ENCODE peak calls at places on chromosomes 6 and 20, in five cellular contexts. M is heart right ventricle, C is GM23248, R is testis, I is brain microvascular endothelial cell. N is an unnamed sample.

GRCh38 chr6:31791324-31792089 is 4.0 kb downstream of the VARS1 start:
- DNase-seq in M (no peak), C (peak), R (peak), I (peak), N (peak)

GRCh38 chr6:140153703-140154102 is 779.3 kb upstream of the CITED2 start:
- DNase-seq in M (no peak), C (no peak), R (no peak), I (no peak), N (no peak)

GRCh38 chr6:105087571-105088211 is 92.1 kb downstream of the POPDC3 start:
- DNase-seq in M (no peak), C (peak), R (peak), I (peak), N (peak)

GRCh38 chr6:25359191-25359861 is 80.2 kb downstream of the CARMIL1 start:
- DNase-seq in M (peak), C (peak), R (no peak), I (peak), N (no peak)

GRCh38 chr20:47317127-47317895 is 39.2 kb downstream of the ZMYND8 start:
- DNase-seq in M (peak), C (peak), R (peak), I (peak), N (peak)

GRCh38 chr6:34115396-34116314 is 30.2 kb downstream of the GRM4 start:
- DNase-seq in M (no peak), C (peak), R (peak), I (no peak), N (peak)

GRCh38 chr6:34239240-34239825 is 2.7 kb downstream of the HMGA1 start:
- DNase-seq in M (no peak), C (no peak), R (no peak), I (no peak), N (no peak)

GRCh38 chr6:24924956-24925355 is 10.8 kb downstream of the RIPOR2 start:
- DNase-seq in M (no peak), C (no peak), R (no peak), I (no peak), N (no peak)

GRCh38 chr20:18857640-18858039 is 44.1 kb downstream of the SCP2D1 start:
- DNase-seq in M (no peak), C (peak), R (no peak), I (no peak), N (no peak)

GRCh38 chr20:43189614-43190331 is at the start of gene PTPRT:
- DNase-seq in M (no peak), C (no peak), R (no peak), I (no peak), N (no peak)

GRCh38 chr20:1418335-1418734 is 25.5 kb upstream of the FKBP1A start:
- DNase-seq in M (no peak), C (peak), R (no peak), I (no peak), N (no peak)

GRCh38 chr6:167941822-167942221 is 55.6 kb upstream of the KIF25 start:
- DNase-seq in M (no peak), C (no peak), R (no peak), I (no peak), N (no peak)

GRCh38 chr6:113526553-113526952 is 330.6 kb upstream of the MARCKS start:
- DNase-seq in M (no peak), C (peak), R (no peak), I (no peak), N (no peak)

GRCh38 chr6:36499918-36500317 is 47.4 kb downstream of the STK38 start:
- DNase-seq in M (no peak), C (no peak), R (no peak), I (no peak), N (peak)

GRCh38 chr20:59010995-59011873 is 4.2 kb upstream of the CTSZ start:
- DNase-seq in M (no peak), C (peak), R (no peak), I (peak), N (peak)

GRCh38 chr20:20027284-20027683 is 10.1 kb downstream of the NAA20 start:
- DNase-seq in M (no peak), C (no peak), R (no peak), I (no peak), N (no peak)

GRCh38 chr6:34543421-34543820 is 12.7 kb downstream of the SPDEF start:
- DNase-seq in M (no peak), C (peak), R (no peak), I (peak), N (no peak)

GRCh38 chr6:168888102-168888501 is 365.5 kb downstream of the THBS2 start:
- DNase-seq in M (no peak), C (no peak), R (no peak), I (no peak), N (no peak)

GRCh38 chr20:63540417-63541186 is 3.4 kb upstream of the PTK6 start:
- DNase-seq in M (no peak), C (peak), R (no peak), I (no peak), N (no peak)

GRCh38 chr6:125789576-125790402 is 971 bp upstream of the NCOA7 start:
- DNase-seq in M (peak), C (peak), R (peak), I (peak), N (peak)

GRCh38 chr20:62117658-62118057 is 4.6 kb upstream of the LSM14B start:
- DNase-seq in M (peak), C (no peak), R (peak), I (no peak), N (no peak)

GRCh38 chr20:796916-797315 is 28.6 kb upstream of the SLC52A3 start:
- DNase-seq in M (no peak), C (no peak), R (no peak), I (no peak), N (no peak)

GRCh38 chr6:139030539-139030938 is 2.0 kb downstream of the ABRACL start:
- DNase-seq in M (no peak), C (no peak), R (no peak), I (no peak), N (no peak)

GRCh38 chr6:147322299-147323162 is 118.3 kb downstream of the STXBP5 start:
- DNase-seq in M (no peak), C (peak), R (no peak), I (no peak), N (no peak)

GRCh38 chr6:106064766-106065165 is 21.4 kb upstream of the PRDM1 start:
- DNase-seq in M (no peak), C (peak), R (no peak), I (no peak), N (no peak)

GRCh38 chr6:55980627-55981211 is 105.3 kb upstream of the BMP5 start:
- DNase-seq in M (no peak), C (peak), R (peak), I (peak), N (peak)

GRCh38 chr20:835220-836045 is 1.9 kb downstream of the FAM110A start:
- DNase-seq in M (peak), C (no peak), R (peak), I (no peak), N (peak)

GRCh38 chr20:407953-408842 is at the start of gene RBCK1:
- DNase-seq in M (peak), C (peak), R (peak), I (peak), N (peak)

GRCh38 chr6:56772737-56773184 is 130.1 kb upstream of the DST start:
- DNase-seq in M (no peak), C (peak), R (no peak), I (peak), N (no peak)

GRCh38 chr20:41386502-41387427 is 20.1 kb upstream of the EMILIN3 start:
- DNase-seq in M (peak), C (peak), R (no peak), I (no peak), N (peak)

DNA sequence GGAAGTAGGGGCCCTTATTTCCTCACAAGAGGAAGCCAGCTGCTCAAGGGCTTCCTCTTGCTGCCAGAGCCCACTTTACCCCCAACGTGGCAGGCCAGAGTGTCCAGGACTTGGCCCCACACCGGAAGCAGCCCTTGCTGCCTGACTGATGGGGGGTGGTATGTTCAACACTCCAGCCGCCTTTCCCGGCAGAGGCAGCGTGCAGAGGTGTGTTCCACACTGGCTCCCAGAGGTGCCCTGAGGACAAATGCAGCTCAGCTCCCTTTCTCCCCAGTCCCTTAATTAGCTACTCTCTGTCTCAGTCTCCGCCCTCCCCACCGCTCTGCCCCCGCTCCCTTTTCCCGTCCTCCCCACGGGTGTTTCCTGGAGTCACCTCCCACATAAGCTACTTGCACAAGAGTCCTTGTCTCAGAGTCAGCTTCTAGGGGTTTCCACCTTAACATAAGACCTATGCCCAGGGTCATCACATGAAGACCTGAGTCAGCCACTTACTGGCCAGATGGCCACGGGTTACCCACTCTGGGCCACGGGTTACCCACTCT is 61.7 kb upstream of the SHLD1 start:
- DNase-seq in M (peak), C (no peak), R (no peak), I (no peak), N (no peak)
- H3K27ac ChIP-seq in M (peak), C (no peak), R (no peak), I (no peak), N (no peak)

DNA sequence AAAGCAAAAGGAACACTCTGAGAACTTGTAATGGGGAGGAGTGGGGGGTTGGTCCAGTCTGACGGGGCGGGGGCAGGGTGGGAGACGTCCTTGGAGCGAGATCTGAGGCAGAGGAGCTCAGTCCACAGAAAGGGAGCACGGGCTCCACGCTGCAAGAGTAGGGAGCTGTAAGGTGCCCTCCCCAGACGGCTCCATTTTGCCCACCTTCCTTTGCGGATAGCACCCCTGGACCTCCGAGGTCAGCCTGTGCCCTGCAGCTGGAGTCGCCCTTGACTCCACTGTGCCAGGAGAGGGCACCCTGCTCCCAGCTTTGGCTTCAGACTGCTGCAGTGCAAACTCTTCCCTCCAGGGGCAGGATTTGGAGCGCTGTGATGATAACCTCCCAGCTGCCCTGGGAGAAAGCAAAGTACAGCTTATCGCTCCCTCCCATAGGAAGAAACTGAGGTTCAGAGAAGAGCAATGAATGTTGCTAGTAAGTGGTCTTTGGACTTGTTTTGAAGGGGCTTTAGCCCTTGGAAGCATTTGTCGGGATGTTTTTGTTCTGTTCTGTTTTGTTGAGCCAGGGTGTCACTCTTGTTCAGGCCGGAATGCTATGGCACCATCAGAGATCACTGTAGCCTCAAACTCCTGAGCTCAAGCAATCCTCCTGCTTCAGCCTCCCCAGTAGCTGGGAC is 9.5 kb upstream of the AHCY start:
- DNase-seq in M (peak), C (peak), R (peak), I (peak), N (peak)
- H3K4me3 ChIP-seq in M (no peak), C (peak), R (peak), I (peak), N (peak)

GRCh38 chr6:3309391-3310050 is 50.8 kb downstream of the PSMG4 start:
- DNase-seq in M (no peak), C (no peak), R (no peak), I (no peak), N (no peak)
- H3K27ac ChIP-seq in M (no peak), C (no peak), R (no peak), I (no peak), N (no peak)

GRCh38 chr20:36820928-36821327 is 47.4 kb upstream of the DSN1 start:
- DNase-seq in M (no peak), C (no peak), R (no peak), I (no peak), N (no peak)

GRCh38 chr20:36818185-36818584 is 44.6 kb upstream of the DSN1 start:
- DNase-seq in M (no peak), C (no peak), R (no peak), I (no peak), N (no peak)

GRCh38 chr20:36818831-36819230 is 45.3 kb upstream of the DSN1 start:
- DNase-seq in M (no peak), C (no peak), R (no peak), I (no peak), N (no peak)

GRCh38 chr20:36820073-36820472 is 46.5 kb upstream of the DSN1 start:
- DNase-seq in M (no peak), C (no peak), R (no peak), I (no peak), N (no peak)

GRCh38 chr20:36819662-36820061 is 46.1 kb upstream of the DSN1 start:
- DNase-seq in M (no peak), C (no peak), R (peak), I (no peak), N (no peak)
- H3K4me3 ChIP-seq in M (no peak), C (no peak), R (no peak), I (no peak), N (no peak)

GRCh38 chr6:43096451-43097097 is 20.5 kb downstream of the PTK7 start:
- DNase-seq in M (no peak), C (peak), R (no peak), I (peak), N (no peak)
- H3K27ac ChIP-seq in M (no peak), C (peak), R (no peak), I (peak), N (no peak)

GRCh38 chr6:30491963-30492616 is 2.8 kb downstream of the HLA-E start:
- DNase-seq in M (no peak), C (no peak), R (no peak), I (no peak), N (no peak)

GRCh38 chr6:30497714-30498113 is 8.4 kb downstream of the HLA-E start:
- DNase-seq in M (no peak), C (no peak), R (no peak), I (no peak), N (no peak)

GRCh38 chr6:30493643-30494250 is 4.4 kb downstream of the HLA-E start:
- DNase-seq in M (no peak), C (no peak), R (no peak), I (no peak), N (no peak)

GRCh38 chr6:30495993-30496392 is 6.7 kb downstream of the HLA-E start:
- DNase-seq in M (no peak), C (no peak), R (no peak), I (no peak), N (no peak)

GRCh38 chr6:30494275-30494990 is 5.1 kb downstream of the HLA-E start:
- DNase-seq in M (no peak), C (no peak), R (no peak), I (no peak), N (no peak)
- H3K4me3 ChIP-seq in M (peak), C (no peak), R (no peak), I (no peak), N (no peak)

GRCh38 chr6:134691180-134691579 is 258.7 kb downstream of the ALDH8A1 start:
- DNase-seq in M (no peak), C (no peak), R (no peak), I (peak), N (no peak)

GRCh38 chr6:134686071-134686470 is 263.8 kb downstream of the ALDH8A1 start:
- DNase-seq in M (no peak), C (peak), R (no peak), I (no peak), N (no peak)

GRCh38 chr6:134692008-134692407 is 257.9 kb downstream of the ALDH8A1 start:
- DNase-seq in M (no peak), C (no peak), R (no peak), I (no peak), N (no peak)

GRCh38 chr6:134689676-134690447 is 260.0 kb downstream of the ALDH8A1 start:
- DNase-seq in M (peak), C (no peak), R (peak), I (no peak), N (no peak)

GRCh38 chr6:134689177-134689576 is 260.7 kb downstream of the ALDH8A1 start:
- DNase-seq in M (no peak), C (no peak), R (peak), I (no peak), N (no peak)
- H3K27ac ChIP-seq in M (peak), C (no peak), R (no peak), I (no peak), N (no peak)

N was measured in SJCRH30.